ENCODE peak calls at places on chromosomes 13 and 19, in seven cellular contexts. E is mammary epithelial cell; R is tibial artery; X is CD4-positive, CD25-positive, alpha-beta regulatory T cell; B is neuronal stem cell; H is mesenchymal stem cell; M is psoas muscle. C is an unnamed sample. For H3K4me1 and H3K27me3, the result is how much of the 10 kb centered on the place peaks cover.

GRCh38 chr19:28444371-28444770 is 768.6 kb downstream of the UQCRFS1 start:
- DNase-seq in R (no peak), H (no peak), X (no peak), E (no peak), B (no peak), M (no peak), C (no peak)

GRCh38 chr13:94726425-94726824 is 14.1 kb upstream of the SOX21 start:
- DNase-seq in R (no peak), X (no peak), B (no peak), M (no peak), H (no peak), E (no peak), C (no peak)

GRCh38 chr19:50287331-50287730 is 41.8 kb downstream of the KCNC3 start:
- DNase-seq in M (no peak), E (no peak), R (no peak), H (no peak), B (no peak), X (no peak), C (no peak)

GRCh38 chr19:41325947-41326706 is 16.2 kb downstream of the CCDC97 start:
- DNase-seq in E (no peak), M (no peak), H (peak), R (peak), B (no peak), X (no peak), C (no peak)

GRCh38 chr13:85709721-85710120 is 89.5 kb downstream of the SLITRK6 start:
- DNase-seq in E (no peak), M (no peak), H (no peak), X (no peak), R (no peak), B (no peak), C (no peak)

GRCh38 chr19:474126-475078 is 13.6 kb upstream of the SHC2 start:
- DNase-seq in R (no peak), H (no peak), M (peak), B (no peak), X (no peak), E (no peak), C (no peak)

GRCh38 chr13:99970761-99971575 is 599 bp downstream of the ZIC5 start:
- DNase-seq in M (no peak), E (no peak), H (no peak), R (no peak), X (no peak), B (no peak), C (peak)

GRCh38 chr19:47035127-47035494 is 13.3 kb downstream of the TMEM160 start:
- DNase-seq in X (no peak), R (no peak), M (no peak), E (no peak), B (no peak), H (no peak), C (no peak)

GRCh38 chr13:40181203-40181845 is 485.1 kb downstream of the FOXO1 start:
- DNase-seq in M (no peak), E (peak), B (no peak), R (no peak), X (no peak), H (peak), C (peak)

GRCh38 chr13:67147257-67148218 is 82.6 kb downstream of the PCDH9 start:
- DNase-seq in R (no peak), E (no peak), M (no peak), H (peak), B (no peak), X (no peak), C (no peak)

GRCh38 chr19:29974701-29975100 is 32.7 kb downstream of the URI1 start:
- DNase-seq in H (no peak), B (no peak), R (no peak), M (no peak), X (no peak), E (no peak), C (no peak)

GRCh38 chr19:4922530-4923378 is 13.5 kb downstream of the UHRF1 start:
- DNase-seq in H (no peak), M (no peak), B (no peak), X (no peak), R (no peak), E (no peak), C (no peak)

GRCh38 chr13:22451345-22451744 is 729.4 kb upstream of the SGCG start:
- DNase-seq in R (no peak), M (no peak), E (no peak), X (no peak), H (peak), B (peak), C (no peak)

GRCh38 chr19:6718741-6719539 is 1.5 kb downstream of the C3 start:
- DNase-seq in X (peak), R (no peak), B (no peak), M (peak), H (peak), E (peak), C (peak)

GRCh38 chr13:101415358-101416174 is 742 bp downstream of the NALCN start:
- DNase-seq in B (no peak), H (no peak), X (no peak), M (peak), R (no peak), E (no peak), C (no peak)

GRCh38 chr13:44172411-44172810 is 201.2 kb upstream of the SERP2 start:
- DNase-seq in M (no peak), B (no peak), H (no peak), E (no peak), X (no peak), R (no peak), C (no peak)

GRCh38 chr13:114025432-114026127 is 51.7 kb upstream of the C13orf46 start:
- DNase-seq in R (peak), B (no peak), H (peak), E (no peak), M (peak), X (no peak), C (no peak)

GRCh38 chr13:38395505-38395803 is 45.8 kb downstream of the UFM1 start:
- DNase-seq in X (no peak), R (no peak), M (no peak), B (no peak), E (peak), H (no peak), C (no peak)

GRCh38 chr19:4504874-4505569 is 13.3 kb downstream of the PLIN4 start:
- DNase-seq in E (no peak), M (no peak), R (no peak), B (no peak), X (no peak), H (no peak), C (no peak)

GRCh38 chr13:112885782-112886268 is 83.2 kb upstream of the MCF2L start:
- DNase-seq in E (peak), B (peak), R (peak), M (peak), H (peak), X (no peak), C (peak)

GRCh38 chr13:90696656-90697055 is 650.8 kb upstream of the MIR17HG start:
- DNase-seq in B (no peak), H (peak), R (no peak), X (no peak), M (no peak), E (peak), C (no peak)

GRCh38 chr13:98504371-98504963 is 72.4 kb downstream of the STK24 start:
- DNase-seq in M (no peak), R (no peak), B (no peak), H (no peak), X (no peak), E (no peak), C (no peak)

GRCh38 chr13:98508280-98509074 is 68.4 kb downstream of the STK24 start:
- DNase-seq in B (no peak), X (no peak), M (no peak), R (no peak), H (peak), E (peak), C (peak)

GRCh38 chr13:98507060-98507797 is 69.7 kb downstream of the STK24 start:
- DNase-seq in X (no peak), H (peak), E (no peak), B (no peak), M (peak), R (no peak), C (no peak)

GRCh38 chr13:98504029-98504351 is 72.9 kb downstream of the STK24 start:
- DNase-seq in H (no peak), E (no peak), R (no peak), M (no peak), X (no peak), B (no peak), C (no peak)

GRCh38 chr13:98506343-98507059 is 70.4 kb downstream of the STK24 start:
- DNase-seq in E (no peak), M (no peak), R (no peak), B (no peak), H (no peak), X (no peak), C (no peak)
- H3K4me1 ChIP-seq in E (under half), M (half or more), R (half or more), B (under half), H (under half), X (half or more), C (under half)

GRCh38 chr13:35470671-35471465 is 5.6 kb downstream of the MAB21L1 start:
- DNase-seq in E (no peak), H (peak), M (peak), X (no peak), B (peak), R (peak), C (no peak)

GRCh38 chr13:35471466-35472307 is 4.8 kb downstream of the MAB21L1 start:
- DNase-seq in B (peak), X (no peak), E (no peak), H (peak), M (no peak), R (no peak), C (no peak)

GRCh38 chr13:35474551-35474950 is 1.9 kb downstream of the MAB21L1 start:
- DNase-seq in H (no peak), X (no peak), R (no peak), M (no peak), B (no peak), E (no peak), C (no peak)

GRCh38 chr13:35469781-35470380 is 6.6 kb downstream of the MAB21L1 start:
- DNase-seq in H (no peak), R (no peak), M (no peak), B (no peak), X (no peak), E (no peak), C (no peak)

DNA sequence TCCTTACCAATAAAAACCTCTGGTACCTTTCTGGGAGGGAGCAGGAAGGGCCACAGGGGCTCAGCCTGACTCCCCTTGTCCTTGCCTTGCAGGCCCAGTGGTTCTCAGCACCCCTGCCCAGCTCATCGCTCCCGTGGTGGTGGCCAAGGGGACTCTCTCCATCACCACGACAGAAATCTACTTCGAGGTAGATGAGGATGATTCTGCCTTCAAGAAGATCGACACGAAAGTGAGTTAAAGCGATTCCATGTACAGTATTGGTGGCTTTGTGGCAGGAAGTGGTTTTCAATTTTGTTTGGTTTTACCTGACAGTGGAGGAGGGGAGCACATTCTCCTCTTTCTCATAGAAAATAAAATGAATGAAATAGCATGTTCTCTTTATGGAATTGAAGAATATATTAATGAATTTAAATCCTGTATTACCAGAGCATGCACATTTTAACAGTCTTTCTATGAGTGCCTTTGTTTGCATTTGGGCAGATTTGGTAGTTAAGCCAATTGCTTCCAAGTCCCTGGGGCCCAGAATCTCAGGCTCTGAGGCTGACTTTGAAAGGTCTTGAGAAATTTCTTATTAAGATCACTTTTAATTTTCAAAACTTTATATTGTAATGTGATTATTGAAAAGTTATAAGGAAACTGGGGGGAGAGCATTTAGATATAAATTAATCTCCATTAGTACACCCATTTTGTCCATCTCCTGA is 4.0 kb downstream of the MAB21L1 start:
- DNase-seq in M (no peak), E (no peak), X (no peak), R (no peak), B (no peak), H (no peak), C (no peak)
- H3K27me3 ChIP-seq in M (under half), E (under half), X (under half), R (under half), B (under half), H (under half), C (under half)

GRCh38 chr13:27624071-27624470 is 2.4 kb downstream of the POLR1D start:
- DNase-seq in X (no peak), M (no peak), R (no peak), B (no peak), E (no peak), H (no peak), C (no peak)

GRCh38 chr13:27622102-27622820 is 569 bp downstream of the POLR1D start:
- DNase-seq in X (no peak), E (no peak), B (no peak), M (no peak), R (no peak), H (peak), C (no peak)

GRCh38 chr13:27621366-27622101 is at the start of gene POLR1D:
- DNase-seq in E (peak), M (peak), R (peak), B (peak), H (peak), X (peak), C (peak)

GRCh38 chr13:27621116-27621365 is 651 bp upstream of the POLR1D start:
- DNase-seq in X (no peak), R (no peak), E (no peak), H (peak), M (no peak), B (no peak), C (no peak)

GRCh38 chr13:27622881-27623280 is 1.2 kb downstream of the POLR1D start:
- DNase-seq in H (no peak), R (no peak), B (no peak), E (no peak), X (no peak), M (no peak), C (no peak)
- H3K4me1 ChIP-seq in H (under half), R (under half), B (under half), E (under half), X (half or more), M (under half), C (under half)

GRCh38 chr19:38361633-38362075 is 12.7 kb upstream of the PSMD8 start:
- DNase-seq in X (peak), B (peak), E (peak), H (peak), R (peak), M (peak), C (peak)

GRCh38 chr19:38362076-38362945 is 12.1 kb upstream of the PSMD8 start:
- DNase-seq in H (peak), E (peak), M (peak), R (peak), B (peak), X (peak), C (peak)

GRCh38 chr19:38360351-38360750 is 14.0 kb upstream of the PSMD8 start:
- DNase-seq in E (no peak), X (no peak), R (no peak), H (no peak), M (no peak), B (no peak), C (no peak)

GRCh38 chr19:38359242-38360021 is 14.9 kb upstream of the PSMD8 start:
- DNase-seq in H (no peak), B (no peak), M (no peak), E (no peak), R (no peak), X (no peak), C (no peak)

GRCh38 chr19:38360839-38361631 is 13.3 kb upstream of the PSMD8 start:
- DNase-seq in H (no peak), B (no peak), E (no peak), X (no peak), R (no peak), M (no peak), C (no peak)
- H3K27me3 ChIP-seq in H (half or more), B (under half), E (under half), X (under half), R (under half), M (under half), C (under half)

DNA sequence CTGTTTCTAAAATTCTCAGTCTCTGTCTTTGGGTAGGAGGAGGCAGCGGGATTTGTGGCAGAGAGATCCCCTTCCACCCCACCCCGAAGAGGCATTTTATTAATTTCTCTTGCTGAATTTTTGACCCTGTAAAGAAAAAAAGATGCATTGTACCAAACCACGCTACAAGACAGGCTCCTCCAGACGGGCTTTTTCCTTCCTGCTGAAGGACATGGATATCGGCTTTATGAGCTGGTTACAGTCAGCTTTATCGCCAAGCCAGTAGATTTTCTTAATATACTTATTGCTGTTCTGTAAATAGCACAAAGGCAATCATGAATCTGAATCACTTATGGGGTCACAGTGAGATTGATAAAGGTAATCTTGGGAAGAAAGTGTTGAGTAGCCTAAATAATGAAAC is 24.5 kb downstream of the MBNL2 start:
- DNase-seq in M (no peak), B (no peak), R (no peak), H (no peak), X (no peak), E (no peak), C (no peak)
- H3K4me1 ChIP-seq in M (half or more), B (under half), R (half or more), H (under half), X (under half), E (under half), C (under half)

DNA sequence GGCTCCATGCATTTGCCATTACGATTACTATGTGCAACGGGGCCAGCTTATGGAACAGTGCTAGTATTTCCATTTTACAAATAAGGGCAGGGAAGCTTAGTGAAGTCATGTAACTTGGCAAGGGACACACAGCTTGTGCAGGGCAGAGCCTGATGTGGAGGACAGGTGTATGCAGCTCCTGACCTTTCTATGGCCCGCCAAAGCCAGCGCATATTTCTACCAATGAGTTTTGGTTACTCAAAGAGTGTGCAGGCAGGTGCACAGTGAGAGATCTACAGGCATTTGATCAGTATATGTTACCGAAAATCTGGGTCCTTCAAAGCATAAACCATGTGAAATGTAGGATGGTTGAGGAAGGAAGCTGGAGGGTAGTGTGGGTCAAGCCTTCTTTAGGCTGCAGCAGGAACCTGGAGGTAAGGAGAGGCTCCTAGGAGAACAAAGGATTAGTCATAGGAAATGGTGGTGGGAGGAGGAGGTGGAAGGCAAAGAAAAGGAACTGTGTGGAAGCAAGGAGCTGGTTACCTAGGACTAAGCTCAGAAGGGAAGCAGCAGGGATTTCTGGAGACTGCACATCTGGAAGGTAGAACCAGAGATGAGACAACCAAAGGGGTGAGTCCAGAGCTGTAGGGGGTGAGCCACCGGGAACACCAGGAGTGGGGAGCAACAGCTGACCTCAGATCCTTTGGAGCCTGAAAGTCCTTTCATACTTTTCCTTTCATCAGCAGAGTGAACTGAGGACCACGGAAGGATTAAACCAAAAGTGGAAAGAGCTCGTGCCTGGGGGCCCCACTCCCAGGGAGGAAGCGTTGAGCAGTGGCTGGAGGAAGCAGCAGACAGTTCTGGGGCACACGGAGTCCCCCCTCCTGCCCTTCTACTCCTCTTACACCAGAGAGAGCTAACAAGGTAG is 4.2 kb upstream of the PDX1 start:
- DNase-seq in M (no peak), R (no peak), H (no peak), X (no peak), B (no peak), E (peak), C (no peak)
- H3K27me3 ChIP-seq in M (under half), R (under half), H (half or more), X (under half), B (under half), E (under half), C (under half)

DNA sequence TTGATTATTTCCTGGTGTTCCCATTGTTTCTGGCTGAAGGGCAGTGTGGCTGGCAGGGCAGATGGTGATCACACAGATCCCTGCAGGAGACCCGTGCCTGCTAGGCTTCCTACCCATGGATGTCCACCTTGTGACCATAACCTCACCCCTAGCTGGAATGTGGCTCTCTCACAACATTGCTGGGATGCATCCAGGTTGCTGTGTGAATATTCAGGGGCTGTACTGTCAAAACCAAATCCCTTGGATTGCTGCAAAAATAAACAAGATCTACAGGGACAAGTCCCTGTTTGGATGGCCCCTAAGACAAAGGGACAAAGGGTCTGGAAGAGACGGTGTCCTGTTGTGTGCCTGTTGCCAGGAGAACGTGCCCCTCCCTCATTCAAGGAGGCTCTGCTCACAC is 89.3 kb upstream of the WASF3 start:
- DNase-seq in B (no peak), E (no peak), R (no peak), X (no peak), H (no peak), M (no peak), C (no peak)
- H3K4me1 ChIP-seq in B (under half), E (under half), R (under half), X (under half), H (under half), M (under half), C (under half)

GRCh38 chr19:49069026-49069425 is 3.5 kb downstream of the KCNA7 start:
- DNase-seq in M (no peak), B (no peak), H (no peak), R (no peak), X (no peak), E (no peak), C (no peak)

GRCh38 chr19:49071860-49072547 is 495 bp downstream of the KCNA7 start:
- DNase-seq in R (no peak), M (peak), X (no peak), E (no peak), H (no peak), B (peak), C (peak)

GRCh38 chr19:49070416-49070815 is 2.1 kb downstream of the KCNA7 start:
- DNase-seq in E (no peak), H (no peak), B (no peak), M (no peak), X (no peak), R (no peak), C (no peak)

GRCh38 chr19:49073514-49074378 is 1.2 kb upstream of the KCNA7 start:
- DNase-seq in X (no peak), H (no peak), E (peak), B (no peak), R (no peak), M (peak), C (peak)
- H3K27me3 ChIP-seq in X (under half), H (under half), E (under half), B (under half), R (under half), M (under half), C (under half)